ENCODE peak calls at places on chromosomes 13 and 19, in five cellular contexts. Q is cardiac muscle cell, Z is choroid plexus epithelial cell, V is mucosa of descending colon, W is H9. T is an unnamed sample.

GRCh38 chr19:45507864-45508680 is 793 bp downstream of the VASP start:
- DNase-seq in Q (no peak), Z (no peak), V (peak), W (peak), T (peak)

GRCh38 chr13:24159921-24160324 is 597 bp upstream of the SPATA13 start:
- DNase-seq in Z (no peak), V (no peak), Q (no peak), W (peak), T (no peak)

GRCh38 chr13:32415019-32415418 is 12.9 kb downstream of the N4BP2L1 start:
- DNase-seq in Q (peak), W (peak), V (peak), Z (peak), T (peak)

GRCh38 chr19:16778796-16779411 is 50.3 kb upstream of the SIN3B start:
- DNase-seq in Q (peak), W (peak), Z (peak), V (peak), T (peak)

GRCh38 chr13:26011996-26012688 is 39.7 kb downstream of the SHISA2 start:
- DNase-seq in V (peak), Z (peak), W (no peak), Q (peak), T (no peak)

GRCh38 chr13:114146173-114146572 is 13.8 kb upstream of the RASA3 start:
- DNase-seq in W (no peak), Z (no peak), V (no peak), Q (no peak), T (no peak)

GRCh38 chr19:1168877-1169791 is 4.9 kb downstream of the SBNO2 start:
- DNase-seq in W (no peak), Z (peak), Q (peak), V (no peak), T (peak)

GRCh38 chr13:114123876-114124275 is 8.5 kb downstream of the RASA3 start:
- DNase-seq in W (no peak), V (no peak), Q (no peak), Z (no peak), T (no peak)

GRCh38 chr13:44013666-44014291 is 134.1 kb downstream of the LACC1 start:
- DNase-seq in Z (peak), W (no peak), Q (peak), V (no peak), T (peak)

GRCh38 chr13:90834700-90835099 is 512.8 kb upstream of the MIR17HG start:
- DNase-seq in V (no peak), Z (no peak), W (no peak), Q (no peak), T (no peak)

GRCh38 chr19:485583-486236 is 10.6 kb upstream of the MADCAM1 start:
- DNase-seq in Q (peak), W (no peak), Z (peak), V (no peak), T (peak)

GRCh38 chr19:3061214-3062161 is 807 bp downstream of the TLE5 start:
- DNase-seq in V (peak), W (no peak), Q (peak), Z (peak), T (no peak)

GRCh38 chr19:51799998-51800848 is 5.3 kb downstream of the FPR3 start:
- DNase-seq in Z (peak), W (no peak), V (no peak), Q (peak), T (no peak)

GRCh38 chr13:30253830-30254229 is 53.5 kb downstream of the KATNAL1 start:
- DNase-seq in V (no peak), Z (no peak), Q (no peak), W (no peak), T (no peak)

GRCh38 chr19:47538812-47539211 is 23.9 kb upstream of the NAPA start:
- DNase-seq in W (no peak), Z (no peak), V (no peak), Q (no peak), T (no peak)

GRCh38 chr13:99339736-99340392 is 32.7 kb upstream of the GPR183 start:
- DNase-seq in Q (peak), V (peak), W (no peak), Z (peak), T (peak)

GRCh38 chr13:75421133-75421532 is 60.8 kb downstream of the TBC1D4 start:
- DNase-seq in W (no peak), Q (no peak), Z (no peak), V (no peak), T (no peak)

GRCh38 chr13:46469064-46469463 is 82.0 kb upstream of the RUBCNL start:
- DNase-seq in Z (peak), W (no peak), Q (peak), V (peak), T (peak)

GRCh38 chr13:84760956-84761355 is 878.7 kb upstream of the SLITRK1 start:
- DNase-seq in V (no peak), W (no peak), Q (no peak), Z (no peak), T (no peak)

GRCh38 chr19:2038284-2039081 is 12.6 kb downstream of the MKNK2 start:
- DNase-seq in Z (no peak), Q (no peak), W (peak), V (no peak), T (no peak)

GRCh38 chr13:110683203-110683883 is 22.6 kb downstream of the CARS2 start:
- DNase-seq in V (peak), Q (peak), Z (peak), W (no peak), T (peak)

GRCh38 chr19:58182577-58182988 is 278 bp upstream of the ZNF274 start:
- DNase-seq in Q (no peak), V (no peak), Z (no peak), W (no peak), T (no peak)

GRCh38 chr13:108919036-108919907 is 289.9 kb downstream of the MYO16 start:
- DNase-seq in Q (no peak), V (no peak), Z (peak), W (no peak), T (peak)

GRCh38 chr13:27667946-27668345 is 46.3 kb downstream of the POLR1D start:
- DNase-seq in Z (peak), V (no peak), W (no peak), Q (peak), T (no peak)

GRCh38 chr13:24145231-24145630 is 15.3 kb upstream of the SPATA13 start:
- DNase-seq in Q (no peak), Z (no peak), V (no peak), W (no peak), T (no peak)

GRCh38 chr13:25286308-25286968 is 850 bp downstream of the MTMR6 start:
- DNase-seq in Z (peak), Q (peak), V (peak), W (no peak), T (peak)

GRCh38 chr13:79973533-79973963 is 367.4 kb downstream of the SPRY2 start:
- DNase-seq in Q (no peak), V (peak), Z (peak), W (no peak), T (no peak)

GRCh38 chr13:24997367-24997967 is 98.5 kb upstream of the PABPC3 start:
- DNase-seq in Z (peak), W (no peak), Q (peak), V (peak), T (peak)

GRCh38 chr13:38542601-38543000 is 144.3 kb upstream of the FREM2 start:
- DNase-seq in W (no peak), Z (no peak), Q (no peak), V (no peak), T (peak)

GRCh38 chr19:9622531-9622930 is 1.5 kb upstream of the ZNF561 start:
- DNase-seq in Z (peak), W (no peak), Q (no peak), V (no peak), T (peak)
- TF ChIP-seq CTCF in Z (no peak), W (no peak), Q (no peak), V (no peak), T (no peak)

GRCh38 chr19:4557186-4557970 is 2.1 kb downstream of the SEMA6B start:
- DNase-seq in V (no peak), W (peak), Z (no peak), Q (no peak), T (peak)
- TF ChIP-seq CTCF in V (no peak), W (peak), Z (peak), Q (peak), T (peak)

DNA sequence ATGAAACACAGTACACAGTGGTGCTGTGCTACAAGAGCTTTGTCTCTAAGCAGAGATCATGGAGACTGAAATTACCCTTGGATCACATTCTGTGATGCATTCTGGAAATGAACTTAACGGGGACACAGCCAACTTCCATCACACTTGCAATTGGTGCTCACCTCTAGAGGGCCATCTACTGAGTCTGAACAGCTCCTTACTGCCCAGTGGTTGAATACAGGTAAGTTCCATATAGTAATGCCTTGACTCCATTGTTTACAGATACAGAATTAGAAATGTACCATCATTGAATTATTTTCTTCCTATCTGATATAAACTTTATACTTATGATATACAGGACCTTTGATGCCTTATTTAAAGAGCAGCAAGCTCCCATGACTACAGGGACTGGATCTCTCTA is 686.4 kb downstream of the PCDH9 start:
- DNase-seq in Z (no peak), W (peak), Q (no peak), V (no peak), T (no peak)
- TF ChIP-seq CTCF in Z (peak), W (peak), Q (no peak), V (no peak), T (no peak)

DNA sequence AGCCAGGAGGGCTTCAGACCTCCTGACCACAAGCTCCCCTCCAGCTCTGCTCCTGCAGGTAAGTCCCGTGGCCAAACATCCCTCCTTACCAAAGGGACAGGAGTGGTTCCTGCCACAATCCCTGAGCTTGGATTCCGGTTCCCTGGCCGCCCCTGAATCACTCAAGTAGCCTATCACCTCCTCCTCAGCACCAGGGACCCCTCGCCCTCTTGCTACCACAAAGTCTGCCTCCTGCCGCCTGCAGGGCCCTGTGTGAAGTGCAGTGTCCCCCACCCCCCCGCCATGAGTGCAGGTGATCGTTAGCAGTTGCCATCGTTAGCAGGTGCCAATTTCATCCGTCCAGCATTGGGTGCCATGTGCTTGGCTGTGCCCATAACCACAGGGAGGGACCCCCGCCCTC is 40.8 kb upstream of the RANBP3 start:
- DNase-seq in W (peak), V (no peak), Z (no peak), Q (no peak), T (no peak)
- TF ChIP-seq CTCF in W (peak), V (no peak), Z (peak), Q (peak), T (no peak)

GRCh38 chr19:18501351-18501750 is 20.5 kb downstream of the ELL start:
- DNase-seq in V (no peak), Z (no peak), Q (no peak), W (no peak), T (no peak)

GRCh38 chr19:18500820-18501219 is 21.1 kb downstream of the ELL start:
- DNase-seq in W (no peak), Q (no peak), V (no peak), Z (no peak), T (no peak)

GRCh38 chr19:18502236-18502632 is 19.6 kb downstream of the ELL start:
- DNase-seq in Q (no peak), V (no peak), Z (no peak), W (no peak), T (no peak)

GRCh38 chr19:18502633-18503294 is 19.1 kb downstream of the ELL start:
- DNase-seq in W (no peak), V (no peak), Z (no peak), Q (no peak), T (no peak)

DNA sequence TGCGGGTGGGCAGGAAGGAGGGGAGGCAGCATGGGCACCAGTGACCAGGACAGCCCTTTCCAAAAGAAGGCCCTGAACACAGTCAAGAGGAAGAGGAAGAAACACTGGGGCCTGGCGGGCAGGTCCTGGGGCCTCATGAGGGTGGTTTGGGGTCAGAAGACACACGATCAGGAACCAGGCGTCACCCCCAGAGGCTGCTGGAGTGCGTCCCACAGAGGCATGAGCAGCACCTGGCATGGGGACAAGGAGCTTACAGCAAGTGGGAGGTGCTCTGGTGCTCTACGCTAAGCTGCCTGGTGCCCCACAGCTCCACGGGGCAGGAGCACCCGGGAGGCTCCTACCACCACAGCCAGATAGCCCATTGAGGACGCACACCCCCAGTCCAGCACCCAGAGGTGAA is 20.0 kb downstream of the ELL start:
- DNase-seq in V (peak), W (no peak), Z (no peak), Q (no peak), T (no peak)
- TF ChIP-seq CTCF in V (no peak), W (no peak), Z (no peak), Q (no peak), T (no peak)

GRCh38 chr19:43934055-43934984 is 762 bp downstream of the ZNF45 start:
- DNase-seq in Q (peak), Z (peak), V (peak), W (no peak), T (peak)
- TF ChIP-seq CTCF in Q (peak), Z (peak), V (no peak), W (peak), T (no peak)